ENCODE peak calls at places on chromosomes 11 and 22, in six cellular contexts. S is tibial artery, L is lower leg skin, B is Calu3, E is HFFc6, N is SK-N-SH. M is an unnamed sample.

GRCh38 chr11:2741377-2742131 is 41.8 kb upstream of the KCNQ1OT1 start:
- DNase-seq in B (no peak), S (no peak), E (peak), L (no peak), N (no peak), M (no peak)

GRCh38 chr11:107999759-108000455 is 8.8 kb upstream of the CUL5 start:
- DNase-seq in L (no peak), N (peak), E (peak), S (no peak), B (peak), M (no peak)

GRCh38 chr11:13316528-13316961 is 39.0 kb downstream of the BMAL1 start:
- DNase-seq in B (no peak), N (no peak), S (peak), L (no peak), E (peak), M (no peak)

GRCh38 chr11:125062931-125063428 is at the start of gene SLC37A2:
- DNase-seq in N (peak), B (peak), S (peak), E (peak), L (no peak), M (peak)

GRCh38 chr11:96186806-96187205 is 156.2 kb downstream of the MAML2 start:
- DNase-seq in N (no peak), B (no peak), L (no peak), S (no peak), E (no peak), M (no peak)

GRCh38 chr11:64233913-64234839 is at the start of gene VEGFB:
- DNase-seq in S (peak), E (no peak), B (peak), L (no peak), N (peak), M (no peak)

GRCh38 chr11:72721689-72722049 is 30.5 kb downstream of the ARAP1 start:
- DNase-seq in L (no peak), E (no peak), B (no peak), N (no peak), S (no peak), M (no peak)

GRCh38 chr22:43150731-43151206 is 590 bp upstream of the TSPO start:
- DNase-seq in L (no peak), S (no peak), B (no peak), E (no peak), N (no peak), M (no peak)

GRCh38 chr22:29121124-29121523 is 48.3 kb downstream of the KREMEN1 start:
- DNase-seq in N (no peak), B (no peak), L (no peak), S (no peak), E (no peak), M (no peak)

GRCh38 chr11:2672553-2673249 is 27.1 kb downstream of the KCNQ1OT1 start:
- DNase-seq in E (no peak), B (no peak), S (peak), L (no peak), N (no peak), M (peak)

GRCh38 chr11:46914363-46914762 is 4.0 kb downstream of the LRP4 start:
- DNase-seq in B (no peak), S (no peak), E (peak), L (no peak), N (no peak), M (no peak)

GRCh38 chr22:22810018-22810427 is 77.6 kb upstream of the IGLL5 start:
- DNase-seq in B (peak), N (peak), L (no peak), S (no peak), E (no peak), M (peak)

GRCh38 chr11:15286465-15286864 is 171.7 kb downstream of the INSC start:
- DNase-seq in E (peak), N (no peak), S (no peak), B (no peak), L (no peak), M (no peak)

GRCh38 chr22:48785792-48786678 is 1041.6 kb downstream of the BRD1 start:
- DNase-seq in E (no peak), N (no peak), B (no peak), S (no peak), L (peak), M (peak)

GRCh38 chr22:39731881-39732555 is 161.5 kb downstream of the CACNA1I start:
- DNase-seq in N (no peak), L (no peak), S (no peak), B (no peak), E (no peak), M (no peak)

GRCh38 chr22:49996532-49997220 is 15.9 kb downstream of the IL17REL start:
- DNase-seq in S (peak), B (no peak), N (no peak), E (no peak), L (no peak), M (peak)

DNA sequence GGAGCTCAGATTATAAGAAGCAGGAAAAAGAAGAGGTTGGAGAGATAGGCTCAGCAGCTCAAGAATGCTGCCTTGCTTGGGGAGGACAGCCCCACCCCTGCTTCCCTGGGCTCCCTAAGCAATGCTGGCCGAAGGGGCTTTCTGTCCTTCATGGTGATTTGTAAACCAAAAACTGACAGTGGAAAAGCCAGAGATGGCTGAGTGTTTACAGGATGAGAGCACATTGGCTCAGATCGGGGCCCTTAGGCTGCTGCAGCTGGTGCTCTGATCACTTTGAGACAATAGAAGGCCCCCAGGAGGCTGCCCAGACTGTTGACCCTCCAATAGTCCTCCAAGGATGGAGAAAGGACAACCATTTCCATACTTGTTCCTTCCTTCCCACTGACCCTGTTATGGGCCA is 28.8 kb upstream of the AMOTL1 start:
- DNase-seq in S (no peak), E (no peak), L (no peak), B (no peak), N (no peak), M (no peak)
- TF ChIP-seq CTCF in S (no peak), E (no peak), L (no peak), B (no peak), N (no peak), M (no peak)

GRCh38 chr11:115701284-115701875 is 197.2 kb upstream of the CADM1 start:
- DNase-seq in E (no peak), S (no peak), B (no peak), L (no peak), N (no peak), M (no peak)

GRCh38 chr11:115699326-115699725 is 195.1 kb upstream of the CADM1 start:
- DNase-seq in N (no peak), L (no peak), E (no peak), B (no peak), S (no peak), M (no peak)

GRCh38 chr11:115698243-115698642 is 194.0 kb upstream of the CADM1 start:
- DNase-seq in B (no peak), E (no peak), L (no peak), S (no peak), N (no peak), M (no peak)

GRCh38 chr11:115696472-115697011 is 192.3 kb upstream of the CADM1 start:
- DNase-seq in L (no peak), E (no peak), B (no peak), N (no peak), S (no peak), M (no peak)

GRCh38 chr11:115699733-115700132 is 195.5 kb upstream of the CADM1 start:
- DNase-seq in S (peak), B (no peak), E (no peak), N (no peak), L (no peak), M (no peak)
- TF ChIP-seq CTCF in S (no peak), B (no peak), E (no peak), N (no peak), L (no peak), M (no peak)

GRCh38 chr11:33329705-33330329 is 72.6 kb downstream of the HIPK3 start:
- DNase-seq in B (peak), S (no peak), L (peak), N (peak), E (peak), M (no peak)
- TF ChIP-seq CTCF in B (peak), S (peak), L (no peak), N (peak), E (peak), M (peak)

GRCh38 chr11:93622043-93622442 is 39.4 kb upstream of the CEP295 start:
- DNase-seq in B (no peak), E (no peak), L (no peak), N (no peak), S (no peak), M (no peak)
- TF ChIP-seq CTCF in B (no peak), E (no peak), L (no peak), N (no peak), S (peak), M (no peak)

GRCh38 chr11:67045314-67045713 is 11.3 kb upstream of the RHOD start:
- DNase-seq in L (no peak), E (peak), N (no peak), B (no peak), S (no peak), M (no peak)
- TF ChIP-seq CTCF in L (no peak), E (no peak), N (no peak), B (no peak), S (no peak), M (no peak)

GRCh38 chr11:106309070-106309684 is 231.7 kb downstream of the AASDHPPT start:
- DNase-seq in N (no peak), L (no peak), S (no peak), E (no peak), B (no peak), M (no peak)

GRCh38 chr11:106302416-106302815 is 225.0 kb downstream of the AASDHPPT start:
- DNase-seq in S (no peak), N (no peak), E (no peak), L (no peak), B (no peak), M (no peak)

GRCh38 chr11:106305458-106305857 is 228.0 kb downstream of the AASDHPPT start:
- DNase-seq in N (no peak), S (no peak), L (no peak), E (no peak), B (no peak), M (no peak)

GRCh38 chr11:106304274-106304673 is 226.8 kb downstream of the AASDHPPT start:
- DNase-seq in S (no peak), E (peak), B (no peak), N (no peak), L (no peak), M (no peak)

DNA sequence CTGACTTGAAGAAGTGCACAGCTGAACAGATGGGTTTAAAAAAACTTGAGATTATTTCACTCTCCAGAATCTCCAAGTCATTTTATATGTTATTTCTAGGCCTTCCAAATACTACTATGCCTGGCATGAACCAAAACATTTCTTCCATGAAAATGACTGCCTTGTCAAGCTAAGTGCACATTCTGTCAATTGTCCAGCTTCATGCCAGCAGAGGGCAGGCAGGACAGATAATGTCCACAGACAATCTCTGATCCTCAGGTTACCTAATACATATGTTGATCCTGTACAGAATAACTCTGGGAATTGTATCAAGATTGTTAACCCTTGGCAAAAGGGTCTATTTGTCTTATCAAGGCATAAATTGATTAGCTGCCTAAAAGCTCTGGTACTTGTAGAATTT is 229.5 kb downstream of the AASDHPPT start:
- DNase-seq in N (no peak), S (no peak), E (no peak), B (no peak), L (no peak), M (no peak)
- TF ChIP-seq CTCF in N (peak), S (no peak), E (peak), B (no peak), L (no peak), M (peak)

GRCh38 chr22:45087802-45088201 is 75.9 kb upstream of the NUP50 start:
- DNase-seq in L (no peak), S (no peak), B (no peak), E (no peak), N (no peak), M (no peak)

GRCh38 chr22:45084400-45084920 is 74.7 kb upstream of the PHF21B start:
- DNase-seq in N (no peak), L (no peak), S (no peak), B (no peak), E (no peak), M (no peak)

GRCh38 chr22:45077826-45078334 is 68.1 kb upstream of the PHF21B start:
- DNase-seq in S (no peak), E (no peak), B (no peak), N (no peak), L (no peak), M (no peak)

GRCh38 chr22:45083659-45084305 is 74.0 kb upstream of the PHF21B start:
- DNase-seq in N (no peak), E (peak), L (no peak), B (no peak), S (no peak), M (no peak)

GRCh38 chr22:45082795-45083194 is 73.0 kb upstream of the PHF21B start:
- DNase-seq in N (peak), S (no peak), E (no peak), B (peak), L (no peak), M (no peak)
- TF ChIP-seq CTCF in N (peak), S (no peak), E (peak), B (no peak), L (no peak), M (peak)

DNA sequence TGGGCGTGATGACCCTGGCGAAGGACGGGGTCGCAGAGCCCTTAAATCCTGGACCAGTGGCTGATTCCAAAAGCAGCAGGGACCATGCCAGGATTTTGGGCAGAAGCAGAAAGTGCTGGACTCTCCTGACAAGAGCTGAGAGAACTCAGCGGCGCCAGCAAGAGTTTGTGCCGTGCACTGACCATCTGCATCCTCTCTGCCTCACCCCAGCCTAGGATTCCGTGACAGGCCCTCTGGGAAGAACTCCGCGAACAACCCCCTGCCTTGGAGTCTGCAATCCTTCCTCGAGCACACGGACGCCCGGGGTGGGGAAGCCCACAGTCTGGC is 623 bp upstream of the NDUFV1 start:
- DNase-seq in S (no peak), E (no peak), N (peak), L (no peak), B (no peak), M (no peak)
- TF ChIP-seq CTCF in S (no peak), E (no peak), N (no peak), L (no peak), B (no peak), M (no peak)

DNA sequence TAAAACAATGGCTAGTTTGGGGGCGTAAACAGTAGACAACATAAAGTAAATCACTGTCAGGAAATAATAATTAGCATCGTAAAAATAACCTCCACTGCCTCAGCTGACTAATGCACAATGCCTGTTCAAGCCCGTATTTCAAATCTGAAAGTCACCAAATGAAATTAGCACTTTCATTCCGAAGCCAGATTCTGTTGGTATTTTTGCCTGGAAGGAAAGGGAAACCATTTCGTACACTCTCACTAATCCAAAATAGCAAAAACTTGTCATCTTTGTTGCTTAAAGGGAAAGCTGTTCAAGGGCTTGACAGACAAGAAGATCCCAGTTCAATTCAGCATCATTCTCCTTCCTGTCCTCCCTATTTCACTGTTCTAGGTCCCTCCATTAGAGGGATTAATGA is 154.8 kb downstream of the CADM1 start:
- DNase-seq in L (no peak), E (no peak), S (no peak), N (no peak), B (no peak), M (no peak)
- TF ChIP-seq CTCF in L (no peak), E (no peak), S (no peak), N (no peak), B (no peak), M (no peak)

DNA sequence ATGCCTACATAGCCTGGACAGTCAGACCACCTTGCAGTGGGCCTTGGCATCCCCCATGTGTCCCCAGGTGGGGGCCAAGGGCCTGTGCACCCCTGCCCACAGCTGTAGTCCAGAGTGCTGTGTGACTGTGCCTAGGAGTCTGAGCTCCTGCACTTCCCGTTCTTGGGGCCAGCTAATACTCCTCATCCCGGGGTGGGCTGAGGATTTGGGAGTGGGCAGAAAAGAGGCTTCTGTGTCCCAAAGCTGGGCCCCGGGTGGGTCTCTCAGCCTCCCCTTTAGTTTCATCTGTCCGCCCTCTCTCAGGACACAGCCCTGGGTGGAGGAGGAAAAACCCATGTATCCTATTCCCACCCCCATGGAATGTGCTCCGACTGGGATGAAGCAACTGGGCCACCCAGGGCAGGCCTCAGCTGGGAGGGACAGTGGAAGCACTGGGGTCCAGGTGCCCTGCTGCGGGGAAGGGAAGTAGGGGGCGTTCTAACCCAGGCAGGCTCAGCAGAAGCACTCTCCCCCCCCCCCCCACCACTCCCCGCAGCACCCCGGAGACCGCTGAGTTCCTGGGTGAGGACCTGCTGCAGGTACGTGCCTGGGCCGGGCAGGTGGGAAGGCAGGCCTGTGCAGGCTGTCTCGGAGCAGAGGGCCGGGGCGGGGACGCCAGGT is 1.3 kb downstream of the SH3BP1 start:
- DNase-seq in N (no peak), B (no peak), L (no peak), S (no peak), E (no peak), M (no peak)
- TF ChIP-seq CTCF in N (no peak), B (no peak), L (no peak), S (no peak), E (no peak), M (no peak)